ENCODE peak calls at places on chromosomes 7 and 10, in four cellular contexts. One of them, this sample, is unnamed.

GRCh38 chr10:116444527-116445142 is 17.0 kb downstream of the PNLIPRP3 start:
- DNase-seq in sigmoid colon: no peak
- DNase-seq in HCT116: peak; percentile 52
- DNase-seq in stomach: no peak
- DNase-seq in this sample: no peak

GRCh38 chr7:127608446-127608845 is 9.5 kb downstream of the PAX4 start:
- DNase-seq in stomach: no peak
- DNase-seq in sigmoid colon: no peak
- DNase-seq in HCT116: no peak
- DNase-seq in this sample: no peak

GRCh38 chr10:74333174-74333573 is 182.2 kb downstream of the ADK start:
- DNase-seq in HCT116: no peak
- DNase-seq in sigmoid colon: no peak
- DNase-seq in stomach: no peak
- DNase-seq in this sample: no peak

GRCh38 chr10:96022739-96023138 is 20.6 kb upstream of the CCNJ start:
- DNase-seq in HCT116: no peak
- DNase-seq in stomach: no peak
- DNase-seq in sigmoid colon: no peak
- DNase-seq in this sample: no peak

GRCh38 chr7:138979226-138979979 is 1.8 kb downstream of the KIAA1549 start:
- DNase-seq in HCT116: peak; percentile 10
- DNase-seq in sigmoid colon: no peak
- DNase-seq in stomach: no peak
- DNase-seq in this sample: no peak

GRCh38 chr7:135798104-135798503 is 49.5 kb upstream of the FAM180A start:
- DNase-seq in stomach: no peak
- DNase-seq in sigmoid colon: no peak
- DNase-seq in HCT116: no peak
- DNase-seq in this sample: no peak

GRCh38 chr7:122803323-122803722 is 82.9 kb downstream of the CADPS2 start:
- DNase-seq in stomach: no peak
- DNase-seq in sigmoid colon: no peak
- DNase-seq in HCT116: peak; percentile 10
- DNase-seq in this sample: no peak

GRCh38 chr10:69413221-69413865 is 3.4 kb downstream of the TACR2 start:
- DNase-seq in stomach: peak; percentile 66
- DNase-seq in sigmoid colon: peak; percentile 94
- DNase-seq in HCT116: peak; percentile 34
- DNase-seq in this sample: peak; percentile 63

GRCh38 chr10:129970404-129971364 is 6.6 kb upstream of the EBF3 start:
- DNase-seq in sigmoid colon: peak; percentile 61
- DNase-seq in stomach: no peak
- DNase-seq in HCT116: no peak
- DNase-seq in this sample: no peak

GRCh38 chr10:48659790-48660189 is 24.9 kb upstream of the WDFY4 start:
- DNase-seq in HCT116: no peak
- DNase-seq in sigmoid colon: no peak
- DNase-seq in stomach: no peak
- DNase-seq in this sample: no peak

GRCh38 chr7:102085223-102085772 is 201.4 kb upstream of the SH2B2 start:
- DNase-seq in sigmoid colon: no peak
- DNase-seq in stomach: no peak
- DNase-seq in HCT116: no peak
- DNase-seq in this sample: no peak

GRCh38 chr7:65750511-65751344 is 122.1 kb upstream of the VKORC1L1 start:
- DNase-seq in HCT116: peak; percentile 60
- DNase-seq in stomach: peak; percentile 94
- DNase-seq in sigmoid colon: peak; percentile 95
- DNase-seq in this sample: peak; percentile 93
- TF ChIP-seq POLR2A in HCT116: peak; percentile 85
- TF ChIP-seq POLR2A in stomach: no peak
- TF ChIP-seq POLR2A in sigmoid colon: peak; percentile 61
- TF ChIP-seq POLR2A in this sample: peak; percentile 71

DNA sequence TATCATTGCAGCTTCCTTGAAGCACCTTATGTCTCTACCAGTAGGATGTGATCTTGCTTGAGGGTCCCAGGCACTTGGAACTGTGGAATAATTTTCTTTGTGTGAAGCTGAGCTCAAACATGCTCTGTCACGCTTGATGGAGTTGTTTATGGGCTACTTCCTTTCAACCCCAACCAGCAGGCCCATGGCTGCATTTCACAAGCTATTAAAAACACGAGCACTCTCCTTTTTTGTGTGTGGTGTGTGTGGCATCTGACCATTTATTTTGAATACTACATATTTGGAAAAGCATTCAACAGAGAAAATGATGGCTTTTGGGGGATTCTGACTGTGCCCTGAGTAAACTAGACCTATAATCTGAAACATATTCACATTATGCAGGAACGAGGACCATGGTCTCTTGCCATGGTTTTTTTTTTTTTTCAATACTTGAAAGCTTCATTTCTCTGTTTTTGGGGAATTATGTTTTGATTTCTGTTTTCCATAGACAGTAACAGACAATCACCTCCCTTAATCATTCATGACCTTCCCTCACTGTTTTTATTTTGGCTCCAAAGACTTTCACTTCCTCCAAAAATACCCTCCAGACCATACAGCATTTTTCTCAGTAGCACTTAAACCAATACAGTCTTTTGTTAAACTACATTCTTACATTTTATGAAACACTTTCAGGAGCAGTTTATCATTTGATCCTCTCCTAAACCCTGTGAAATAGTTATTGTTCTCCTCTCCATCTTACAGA is 233.6 kb upstream of the BMPER start:
- DNase-seq in sigmoid colon: no peak
- DNase-seq in HCT116: no peak
- DNase-seq in stomach: no peak
- DNase-seq in this sample: no peak
- H3K27ac ChIP-seq in sigmoid colon: no peak overlapping the region
- H3K27ac ChIP-seq in HCT116: no peak overlapping the region
- H3K27ac ChIP-seq in stomach: no peak overlapping the region
- H3K27ac ChIP-seq in this sample: no peak overlapping the region

GRCh38 chr7:18521945-18522566 is 26.5 kb downstream of the HDAC9 start:
- DNase-seq in HCT116: no peak
- DNase-seq in stomach: no peak
- DNase-seq in sigmoid colon: no peak
- DNase-seq in this sample: no peak
- H3K4me1 ChIP-seq in HCT116: no peaks in the 10 kb centered on the region
- H3K4me1 ChIP-seq in stomach: no peaks in the 10 kb centered on the region
- H3K4me1 ChIP-seq in sigmoid colon: no peaks in the 10 kb centered on the region
- H3K4me1 ChIP-seq in this sample: no peaks in the 10 kb centered on the region

DNA sequence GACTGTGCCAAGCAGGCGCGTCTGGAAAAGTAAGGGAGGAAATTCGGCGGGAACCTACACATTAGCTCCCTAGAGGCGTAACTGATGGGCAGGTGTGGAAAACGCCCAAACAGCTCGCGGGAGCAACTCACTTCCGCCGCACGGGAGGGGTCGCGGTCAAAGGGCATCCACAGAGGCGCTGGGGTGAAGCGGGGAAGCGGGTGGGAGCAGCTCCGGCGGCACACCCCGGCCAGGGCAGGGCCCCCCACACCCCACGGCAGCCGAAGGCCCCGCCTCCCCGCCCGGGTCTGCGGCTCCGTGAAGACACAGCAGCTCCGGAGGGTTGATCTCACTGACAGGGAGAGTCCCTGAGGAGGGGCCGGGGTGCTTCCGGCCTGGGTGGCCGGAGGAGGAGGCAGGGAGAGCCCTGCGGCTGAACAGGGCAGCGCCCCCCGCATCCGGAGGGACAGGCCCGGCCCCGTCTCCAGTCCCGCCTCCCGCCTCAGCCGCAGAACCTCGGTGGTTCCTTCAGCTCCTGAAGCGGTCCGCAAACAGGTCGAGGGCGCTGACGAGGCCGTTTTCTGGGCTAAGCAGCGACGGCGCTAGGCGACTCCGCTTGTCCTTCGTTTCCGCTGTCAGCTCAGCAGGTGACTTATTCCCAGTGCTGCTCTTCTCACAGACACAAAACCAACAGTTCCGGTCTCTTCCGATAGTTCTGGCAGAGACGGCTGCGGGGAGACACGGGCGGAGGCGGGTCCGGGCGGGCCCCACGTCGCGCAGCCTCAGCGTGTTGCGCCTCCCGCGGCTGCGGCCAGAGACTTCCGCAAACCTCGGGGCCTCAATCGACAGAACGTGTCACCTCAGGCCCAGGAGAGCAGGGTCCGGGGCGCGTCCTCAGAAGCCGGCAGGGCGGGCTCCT is 276.1 kb downstream of the DNAJB6 start:
- DNase-seq in stomach: peak; percentile 40
- DNase-seq in HCT116: no peak
- DNase-seq in sigmoid colon: peak; percentile 66
- DNase-seq in this sample: peak; percentile 43
- TF ChIP-seq POLR2A in stomach: no peak
- TF ChIP-seq POLR2A in HCT116: no peak
- TF ChIP-seq POLR2A in sigmoid colon: no peak
- TF ChIP-seq POLR2A in this sample: no peak

DNA sequence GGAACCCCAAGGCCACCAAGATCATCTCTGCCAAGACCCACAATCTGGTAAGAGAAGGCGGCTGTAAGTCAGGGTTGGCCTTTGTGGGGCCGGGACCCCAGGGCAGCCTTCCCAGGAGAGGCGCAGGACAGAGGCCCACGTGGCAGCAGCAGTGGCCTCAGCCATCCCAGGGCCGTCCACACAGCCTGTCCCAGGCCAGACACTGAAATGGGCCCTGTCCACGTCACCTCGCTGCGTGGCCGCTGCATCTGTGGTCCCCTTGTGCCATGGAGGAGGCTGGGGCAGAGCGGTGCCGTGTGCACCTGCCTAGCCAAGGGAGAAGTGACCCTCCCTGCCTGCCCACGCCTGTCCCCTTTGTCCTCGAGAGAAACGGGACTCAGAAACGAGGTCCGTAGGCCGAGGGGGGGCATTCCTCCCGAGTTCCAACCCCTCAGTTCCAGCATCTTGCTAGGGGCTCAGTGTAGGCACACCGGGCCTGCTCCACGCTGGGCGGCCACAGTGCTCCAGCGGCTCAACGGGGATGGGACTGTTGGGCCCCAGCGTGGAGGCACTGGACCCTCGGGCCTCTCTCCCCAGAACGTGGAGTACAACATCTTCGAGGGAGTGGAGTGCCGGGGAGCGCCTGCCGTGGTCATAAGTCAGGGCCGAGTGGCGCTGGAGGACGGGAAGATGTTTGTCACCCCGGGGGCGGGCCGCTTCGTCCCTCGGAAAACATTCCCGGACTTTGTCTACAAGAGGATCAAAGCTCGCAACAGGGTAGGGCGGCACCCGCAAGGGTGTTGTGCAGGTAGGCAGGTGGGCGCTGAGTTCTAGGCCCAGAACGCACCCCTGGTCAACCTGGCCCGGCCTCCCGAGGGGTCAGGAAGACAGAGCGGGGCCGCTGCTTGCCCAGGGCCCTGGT is 15.6 kb downstream of the DPYSL4 start:
- DNase-seq in stomach: no peak
- DNase-seq in sigmoid colon: peak; percentile 55
- DNase-seq in HCT116: no peak
- DNase-seq in this sample: no peak
- H3K27ac ChIP-seq in stomach: no peak overlapping the region
- H3K27ac ChIP-seq in sigmoid colon: no peak overlapping the region
- H3K27ac ChIP-seq in HCT116: no peak overlapping the region
- H3K27ac ChIP-seq in this sample: no peak overlapping the region

GRCh38 chr10:102627446-102628293 is 16.6 kb upstream of the TRIM8 start:
- DNase-seq in HCT116: no peak
- DNase-seq in stomach: no peak
- DNase-seq in sigmoid colon: peak; percentile 73
- DNase-seq in this sample: no peak
- H3K4me1 ChIP-seq in HCT116: peaks cover 43% of the 10 kb centered on the region
- H3K4me1 ChIP-seq in stomach: peaks cover 74% of the 10 kb centered on the region
- H3K4me1 ChIP-seq in sigmoid colon: no peaks in the 10 kb centered on the region
- H3K4me1 ChIP-seq in this sample: peaks cover 46% of the 10 kb centered on the region

GRCh38 chr7:106811472-106811871 is 53.6 kb upstream of the PIK3CG start:
- DNase-seq in sigmoid colon: no peak
- DNase-seq in HCT116: no peak
- DNase-seq in stomach: no peak
- DNase-seq in this sample: no peak

GRCh38 chr7:106808967-106809635 is 56.0 kb upstream of the PIK3CG start:
- DNase-seq in stomach: no peak
- DNase-seq in sigmoid colon: no peak
- DNase-seq in HCT116: no peak
- DNase-seq in this sample: no peak

GRCh38 chr7:106812027-106812643 is 52.9 kb upstream of the PIK3CG start:
- DNase-seq in stomach: no peak
- DNase-seq in sigmoid colon: no peak
- DNase-seq in HCT116: no peak
- DNase-seq in this sample: no peak

GRCh38 chr7:106802589-106802988 is 62.5 kb upstream of the PIK3CG start:
- DNase-seq in stomach: no peak
- DNase-seq in sigmoid colon: no peak
- DNase-seq in HCT116: no peak
- DNase-seq in this sample: no peak

GRCh38 chr7:106807474-106807873 is 57.6 kb upstream of the PIK3CG start:
- DNase-seq in HCT116: no peak
- DNase-seq in stomach: no peak
- DNase-seq in sigmoid colon: no peak
- DNase-seq in this sample: no peak
- TF ChIP-seq POLR2A in HCT116: no peak
- TF ChIP-seq POLR2A in stomach: no peak
- TF ChIP-seq POLR2A in sigmoid colon: no peak
- TF ChIP-seq POLR2A in this sample: no peak

DNA sequence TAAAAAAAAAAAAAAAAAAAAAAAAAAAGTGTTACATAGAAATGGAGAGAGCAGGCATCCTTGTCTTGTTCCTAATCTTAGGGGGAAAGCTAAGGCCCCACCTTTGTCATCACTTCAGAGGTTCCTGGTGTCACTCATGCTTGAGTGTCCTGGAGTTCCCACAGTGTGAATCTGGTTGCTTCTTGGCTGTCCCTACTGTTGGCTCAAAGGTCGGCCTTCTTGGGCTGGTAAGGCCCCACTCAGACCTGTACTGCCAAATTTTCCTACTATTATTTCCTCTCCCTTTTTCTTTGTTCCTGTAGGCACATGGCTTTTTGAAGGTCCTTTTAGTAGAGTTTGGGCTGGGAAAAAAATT is 21.5 kb downstream of the OPTN start:
- DNase-seq in HCT116: no peak
- DNase-seq in sigmoid colon: no peak
- DNase-seq in stomach: no peak
- DNase-seq in this sample: no peak
- H3K27ac ChIP-seq in HCT116: no peak overlapping the region
- H3K27ac ChIP-seq in sigmoid colon: no peak overlapping the region
- H3K27ac ChIP-seq in stomach: no peak overlapping the region
- H3K27ac ChIP-seq in this sample: no peak overlapping the region